ENCODE peak calls at places on chromosomes 6 and 20, in eight cellular contexts. A is NCI-H1105; E is Right ventricle myocardium inferior; V is stimulated activated CD4-positive, alpha-beta T cell treated with anti-CD3 and anti-CD28 coated beads, TNF-alpha, amount 100 ng/mL, for 4 hours; L is activated effector memory CD4-positive, alpha-beta T cell treated with Interleukin-2 at 50 U/mL for 16 hours; Z is activated CD4-positive, CD25-positive, alpha-beta regulatory T cell; W is ascending aorta; J is effector CD4-positive, alpha-beta T cell. R is an unnamed sample.

GRCh38 chr20:34874094-34874654 is 1.5 kb upstream of the GGT7 start:
- DNase-seq in Z (no peak), E (no peak), L (peak; percentile 16), J (no peak), W (peak; percentile 39), V (peak; percentile 17), A (peak; percentile 48), R (peak; percentile 93)

GRCh38 chr6:142367501-142368018 is 65.8 kb downstream of the ADGRG6 start:
- DNase-seq in W (no peak), A (no peak), Z (no peak), E (peak; percentile 66), L (no peak), J (no peak), V (no peak), R (no peak)

GRCh38 chr6:4607026-4607704 is 169.0 kb upstream of the CDYL start:
- DNase-seq in A (no peak), Z (no peak), V (no peak), J (no peak), E (no peak), W (no peak), L (no peak), R (no peak)

GRCh38 chr6:135180458-135181332 is at the start of gene MYB:
- DNase-seq in V (peak; percentile 55), J (peak; percentile 49), E (peak; percentile 71), W (no peak), Z (peak; percentile 45), L (peak; percentile 65), A (peak; percentile 78), R (peak; percentile 89)

GRCh38 chr6:3139090-3139903 is 18.0 kb downstream of the TUBB2A start:
- DNase-seq in A (peak; percentile 79), V (no peak), Z (no peak), L (no peak), E (no peak), J (no peak), W (peak; percentile 42), R (peak; percentile 93)

GRCh38 chr20:43849496-43850197 is 65.0 kb upstream of the TOX2 start:
- DNase-seq in Z (no peak), A (peak; percentile 4), V (no peak), L (no peak), J (no peak), E (no peak), W (no peak), R (no peak)

GRCh38 chr20:49590163-49591017 is 22.5 kb upstream of the PTGIS start:
- DNase-seq in Z (no peak), E (peak; percentile 18), W (no peak), V (no peak), L (no peak), A (no peak), J (no peak), R (peak; percentile 35)

GRCh38 chr6:2982464-2983121 is 11.2 kb upstream of the SERPINB6 start:
- DNase-seq in J (no peak), A (no peak), Z (no peak), V (no peak), L (no peak), E (no peak), W (no peak), R (no peak)

R was measured in KBM-7.